ENCODE peak calls at places on chromosomes 1 and 21, in five cellular contexts. U, F, R, L and Z are unnamed samples.

GRCh38 chr1:69315823-69316222 is 251.9 kb upstream of the LRRC7 start:
- ATAC-seq in U (no peak), F (no peak), R (no peak), L (no peak), Z (no peak)

GRCh38 chr1:143698016-143698415 is 273.8 kb downstream of the FAM72C start:
- ATAC-seq in U (peak), F (peak), R (no peak), L (no peak), Z (no peak)

GRCh38 chr1:113692342-113692741 is 66.9 kb downstream of the PHTF1 start:
- ATAC-seq in U (no peak), F (no peak), R (no peak), L (no peak), Z (no peak)

GRCh38 chr1:157948547-157949152 is 44.8 kb upstream of the KIRREL1 start:
- ATAC-seq in U (peak), F (peak), R (no peak), L (peak), Z (no peak)

GRCh38 chr1:6001992-6002576 is 9.9 kb upstream of the NPHP4 start:
- ATAC-seq in U (peak), F (no peak), R (peak), L (peak), Z (no peak)

GRCh38 chr1:101004061-101004460 is 21.5 kb downstream of the DPH5 start:
- ATAC-seq in U (peak), F (peak), R (peak), L (peak), Z (peak)

GRCh38 chr1:179010671-179011070 is 15.0 kb upstream of the FAM20B start:
- ATAC-seq in U (no peak), F (no peak), R (no peak), L (no peak), Z (no peak)

GRCh38 chr1:19073311-19074186 is 117.1 kb upstream of the IFFO2 start:
- ATAC-seq in U (no peak), F (no peak), R (peak), L (peak), Z (peak)

GRCh38 chr1:201461193-201461657 is 7.8 kb downstream of the PHLDA3 start:
- ATAC-seq in U (peak), F (peak), R (peak), L (peak), Z (peak)

GRCh38 chr1:83545450-83545849 is 453.5 kb downstream of the TTLL7 start:
- ATAC-seq in U (no peak), F (peak), R (no peak), L (no peak), Z (no peak)

GRCh38 chr1:203538726-203539125 is 44.8 kb downstream of the OPTC start:
- ATAC-seq in U (no peak), F (no peak), R (no peak), L (peak), Z (no peak)

GRCh38 chr1:84355556-84355955 is 42.7 kb upstream of the DNASE2B start:
- ATAC-seq in U (no peak), F (no peak), R (no peak), L (no peak), Z (no peak)

GRCh38 chr1:159921251-159921650 is 4.1 kb downstream of the TAGLN2 start:
- ATAC-seq in U (no peak), F (no peak), R (no peak), L (no peak), Z (no peak)

GRCh38 chr1:26097696-26098095 is 13.9 kb upstream of the PDIK1L start:
- ATAC-seq in U (no peak), F (no peak), R (no peak), L (no peak), Z (no peak)

GRCh38 chr1:157311730-157312269 is 173.6 kb upstream of the ETV3 start:
- ATAC-seq in U (no peak), F (peak), R (no peak), L (no peak), Z (no peak)

GRCh38 chr1:12057382-12057781 is 5.7 kb upstream of the TNFRSF8 start:
- ATAC-seq in U (no peak), F (no peak), R (no peak), L (no peak), Z (no peak)

GRCh38 chr1:38272515-38272914 is 225.9 kb upstream of the POU3F1 start:
- ATAC-seq in U (no peak), F (no peak), R (no peak), L (no peak), Z (no peak)

GRCh38 chr21:39738566-39738965 is 6.4 kb upstream of the IGSF5 start:
- ATAC-seq in U (no peak), F (no peak), R (no peak), L (no peak), Z (no peak)

GRCh38 chr1:205271277-205271676 is 43.5 kb downstream of the TMCC2 start:
- ATAC-seq in U (no peak), F (no peak), R (peak), L (peak), Z (no peak)

GRCh38 chr1:2134604-2135307 is 59.8 kb downstream of the FAAP20 start:
- ATAC-seq in U (no peak), F (no peak), R (no peak), L (no peak), Z (no peak)

GRCh38 chr1:2133879-2134215 is 60.7 kb downstream of the FAAP20 start:
- ATAC-seq in U (no peak), F (no peak), R (no peak), L (no peak), Z (no peak)

GRCh38 chr1:2132222-2133038 is 62.1 kb downstream of the FAAP20 start:
- ATAC-seq in U (no peak), F (no peak), R (no peak), L (peak), Z (peak)

GRCh38 chr1:2134232-2134603 is 60.4 kb downstream of the FAAP20 start:
- ATAC-seq in U (no peak), F (no peak), R (no peak), L (no peak), Z (no peak)

DNA sequence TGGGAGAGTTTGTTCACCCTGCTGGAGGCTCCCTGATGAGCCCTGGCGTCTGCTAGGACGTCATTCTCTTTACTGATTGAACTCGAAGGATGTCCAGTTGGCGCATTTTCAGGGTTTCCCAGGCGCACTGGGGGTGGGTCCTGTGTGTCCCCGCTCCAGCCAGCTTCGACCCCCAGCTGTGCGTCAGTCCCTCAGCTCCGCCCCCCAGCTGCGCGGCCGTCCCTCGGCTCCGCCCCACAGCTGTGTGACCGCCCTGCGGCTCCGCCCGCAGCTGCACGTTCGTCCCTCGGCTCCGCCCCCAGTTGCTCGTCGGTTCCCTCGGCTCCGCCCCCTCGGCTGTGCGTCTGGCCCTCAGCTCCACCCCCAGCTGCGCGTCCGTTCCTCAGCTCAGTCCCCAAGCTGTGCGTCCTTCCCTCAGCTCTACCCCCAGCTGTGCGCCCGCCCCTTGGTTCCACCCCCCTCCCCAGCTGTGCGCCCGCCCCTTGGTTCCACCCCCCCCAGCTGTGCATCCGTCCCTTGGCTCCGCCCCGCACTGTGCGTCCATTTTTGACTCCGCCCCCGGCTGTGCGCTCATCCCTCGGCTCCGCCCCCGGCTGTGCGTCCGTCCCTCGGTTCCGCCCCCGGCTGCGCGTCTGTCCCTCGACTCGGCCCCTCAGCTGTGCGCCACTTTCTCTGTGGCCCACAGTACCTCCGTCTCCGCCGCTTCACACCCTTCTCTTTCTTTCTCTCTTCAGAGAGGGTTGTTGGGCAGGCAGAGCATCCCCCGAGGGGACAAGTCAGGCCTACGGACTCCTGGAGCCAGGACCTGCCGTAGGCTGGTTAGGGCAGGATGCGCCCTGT is 61.3 kb downstream of the FAAP20 start:
- ATAC-seq in U (peak), F (peak), R (peak), L (peak), Z (peak)
- H3K4me3 ChIP-seq in U (no peak), F (no peak), R (peak), L (peak), Z (peak)

GRCh38 chr1:235556807-235557206 is 52.6 kb upstream of the B3GALNT2 start:
- ATAC-seq in U (no peak), F (no peak), R (no peak), L (no peak), Z (no peak)

GRCh38 chr1:235553063-235553675 is 48.9 kb upstream of the B3GALNT2 start:
- ATAC-seq in U (no peak), F (no peak), R (no peak), L (no peak), Z (no peak)

GRCh38 chr1:235558783-235559182 is 54.5 kb upstream of the B3GALNT2 start:
- ATAC-seq in U (no peak), F (no peak), R (no peak), L (no peak), Z (no peak)

GRCh38 chr1:235562589-235562988 is 58.3 kb upstream of the B3GALNT2 start:
- ATAC-seq in U (no peak), F (no peak), R (no peak), L (no peak), Z (no peak)

DNA sequence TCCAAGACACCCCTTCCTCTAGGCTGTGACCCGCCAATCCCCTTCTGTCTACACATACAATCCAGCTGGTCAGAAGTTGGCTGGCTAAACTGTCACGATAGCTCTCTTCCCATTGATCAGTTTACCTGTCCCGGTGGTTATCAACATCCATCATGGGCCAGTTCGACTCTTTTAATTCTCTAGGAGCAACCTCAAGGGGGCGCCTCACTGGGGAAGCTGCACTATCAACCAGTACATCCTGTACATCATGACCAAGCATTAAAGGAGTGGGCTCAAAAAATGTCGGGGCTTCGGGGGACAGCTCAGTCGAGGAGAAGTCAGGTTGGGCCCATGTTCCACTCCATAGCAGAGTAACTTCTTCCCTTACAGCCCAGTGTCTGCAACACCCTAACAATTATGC is 53.2 kb upstream of the B3GALNT2 start:
- ATAC-seq in U (no peak), F (no peak), R (no peak), L (no peak), Z (no peak)
- TF ChIP-seq POLR2A in U (no peak), F (no peak), R (no peak), L (no peak), Z (no peak)

GRCh38 chr1:165353731-165354671 is 2.5 kb downstream of the LMX1A start:
- ATAC-seq in U (no peak), F (no peak), R (no peak), L (no peak), Z (no peak)

GRCh38 chr1:165356876-165357275 is 361 bp upstream of the LMX1A start:
- ATAC-seq in U (no peak), F (no peak), R (no peak), L (no peak), Z (no peak)

GRCh38 chr1:165355977-165356811 is at the start of gene LMX1A:
- ATAC-seq in U (no peak), F (peak), R (peak), L (peak), Z (peak)

GRCh38 chr1:165354739-165355138 is 1.8 kb downstream of the LMX1A start:
- ATAC-seq in U (no peak), F (no peak), R (no peak), L (no peak), Z (no peak)

DNA sequence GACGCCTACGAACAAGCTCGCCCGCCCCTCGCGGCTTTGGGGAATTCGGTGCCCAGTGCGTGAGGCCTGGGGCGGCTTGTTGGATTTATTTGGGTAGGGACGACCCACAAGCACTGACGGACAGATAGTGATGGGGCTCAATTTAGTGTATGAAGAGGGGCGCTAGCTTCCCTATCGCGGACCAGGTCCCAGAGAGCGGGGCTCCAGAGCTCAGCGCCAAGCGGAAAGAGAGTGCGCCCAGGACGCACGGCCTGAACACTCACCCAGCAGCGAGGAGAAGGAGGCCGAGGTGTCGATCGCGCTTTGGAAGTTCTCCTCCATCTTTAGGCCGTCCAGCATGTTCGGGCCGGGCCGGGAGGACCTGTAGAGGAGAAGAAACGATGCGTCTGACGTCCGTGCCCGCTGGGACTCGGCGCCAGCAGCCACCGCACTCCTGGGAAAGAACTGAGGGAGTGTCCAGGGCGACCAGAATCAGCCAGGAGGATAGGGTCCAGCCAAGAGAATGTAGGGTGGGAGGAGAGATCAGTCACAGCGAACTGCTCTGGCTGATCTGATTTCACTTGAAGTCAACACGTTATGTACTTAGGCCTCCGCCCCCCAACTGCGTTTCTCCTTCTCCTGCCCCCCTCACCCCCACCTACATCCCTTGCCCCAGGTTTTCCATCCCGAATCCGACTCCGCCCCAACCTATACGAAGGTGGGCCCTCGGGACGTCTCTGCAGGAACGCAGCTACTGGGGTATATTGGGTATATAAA is 1.1 kb downstream of the LMX1A start:
- ATAC-seq in U (no peak), F (no peak), R (no peak), L (no peak), Z (peak)
- H3K4me3 ChIP-seq in U (no peak), F (no peak), R (peak), L (peak), Z (peak)

GRCh38 chr1:10209905-10210810 is at the start of gene KIF1B:
- ATAC-seq in U (peak), F (peak), R (peak), L (peak), Z (peak)
- TF ChIP-seq POLR2A in U (peak), F (peak), R (peak), L (peak), Z (peak)

DNA sequence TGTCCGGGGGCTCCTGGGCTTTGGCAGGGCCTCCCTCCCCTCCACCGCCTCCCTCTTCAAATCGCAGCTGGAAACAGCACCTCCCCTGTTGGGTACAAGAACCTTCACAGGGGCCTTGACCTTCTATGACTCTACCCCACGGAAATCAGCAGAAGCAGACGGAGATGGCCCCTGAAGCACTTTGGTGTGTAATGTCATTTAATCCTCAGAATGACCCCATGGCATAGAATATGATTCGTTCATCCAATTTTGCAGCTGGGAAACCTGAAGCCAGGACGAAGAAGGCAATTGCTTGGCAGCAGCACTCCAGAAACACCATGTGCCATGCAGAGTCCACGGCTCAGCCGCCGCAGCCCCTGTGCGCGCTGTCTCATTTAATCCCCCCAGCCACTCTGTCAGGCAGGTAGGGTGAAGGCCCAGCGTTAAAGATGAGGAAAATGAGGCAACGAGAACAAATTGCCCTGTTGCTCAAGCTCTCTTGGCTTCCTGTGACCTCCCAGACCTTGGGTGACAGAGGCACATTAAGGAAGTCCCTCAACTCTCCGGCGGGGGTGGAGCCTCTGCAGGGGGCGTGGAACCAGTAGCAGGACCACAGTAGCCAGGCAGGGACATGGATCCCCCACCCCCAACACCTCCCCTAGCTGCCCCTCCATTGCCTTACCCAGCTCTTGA is 25.8 kb upstream of the LAPTM5 start:
- ATAC-seq in U (no peak), F (peak), R (peak), L (peak), Z (no peak)
- H3K4me3 ChIP-seq in U (no peak), F (no peak), R (no peak), L (no peak), Z (no peak)

GRCh38 chr1:27872802-27873665 is 690 bp downstream of the THEMIS2 start:
- ATAC-seq in U (peak), F (peak), R (no peak), L (peak), Z (peak)
- TF ChIP-seq POLR2A in U (no peak), F (no peak), R (no peak), L (no peak), Z (no peak)

GRCh38 chr1:89550995-89551394 is 26.4 kb downstream of the LRRC8B start:
- ATAC-seq in U (no peak), F (no peak), R (no peak), L (no peak), Z (no peak)

GRCh38 chr1:89553195-89553584 is 28.6 kb downstream of the LRRC8B start:
- ATAC-seq in U (peak), F (no peak), R (no peak), L (no peak), Z (no peak)

GRCh38 chr1:89555550-89555949 is 30.9 kb downstream of the LRRC8B start:
- ATAC-seq in U (no peak), F (no peak), R (no peak), L (peak), Z (no peak)

GRCh38 chr1:89548486-89548857 is 23.8 kb downstream of the LRRC8B start:
- ATAC-seq in U (no peak), F (no peak), R (no peak), L (no peak), Z (no peak)

DNA sequence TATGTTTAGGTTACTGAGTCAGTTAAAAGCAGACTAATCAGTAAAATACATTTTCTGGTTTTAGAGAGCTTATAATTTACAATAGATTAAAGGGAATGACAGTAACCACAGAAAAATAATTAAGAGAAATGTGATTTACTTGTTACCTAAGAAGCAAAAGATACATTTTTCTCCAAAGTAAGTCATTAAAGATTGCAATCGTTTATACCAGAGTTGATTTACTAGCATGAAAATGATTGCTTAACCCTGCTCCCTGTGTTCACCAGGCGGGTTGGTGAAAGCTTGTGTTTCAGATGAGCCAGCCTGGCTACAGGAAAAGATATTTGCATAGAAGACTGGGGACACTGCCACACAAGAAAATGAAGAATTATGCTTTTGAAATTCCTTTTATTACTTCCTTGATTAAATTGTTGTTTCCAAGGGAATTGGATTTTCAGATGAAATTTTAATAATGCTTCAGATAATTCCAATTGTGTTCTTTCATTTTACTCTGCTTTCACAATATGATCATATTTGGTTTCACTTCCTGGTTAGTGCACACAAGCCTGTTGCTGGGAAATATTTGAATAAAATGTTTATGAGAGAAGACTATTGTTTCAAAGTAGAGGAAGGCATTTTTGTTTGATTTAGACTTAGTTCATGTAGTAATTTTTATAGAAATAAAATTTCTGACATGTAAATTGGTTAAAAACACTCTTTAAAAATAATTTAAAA is 28.0 kb downstream of the LRRC8B start:
- ATAC-seq in U (peak), F (peak), R (peak), L (no peak), Z (peak)
- H3K4me3 ChIP-seq in U (no peak), F (no peak), R (no peak), L (no peak), Z (no peak)